ENCODE peak calls at places on chromosome 13, in four cellular contexts. One of them, this sample, is unnamed. For H3K4me1 and H3K36me3, the result is how much of the 10 kb centered on the place peaks cover.

GRCh38 chr13:90293793-90294361 is 1053.6 kb upstream of the MIR17HG start:
- DNase-seq in heart left ventricle: no peak
- DNase-seq in heart right ventricle: no peak
- DNase-seq in PC-3: no peak
- DNase-seq in this sample: no peak

GRCh38 chr13:33070713-33071112 is 54.5 kb downstream of the KL start:
- DNase-seq in heart left ventricle: no peak
- DNase-seq in heart right ventricle: no peak
- DNase-seq in PC-3: peak
- DNase-seq in this sample: no peak

GRCh38 chr13:24178847-24179845 is 18.6 kb downstream of the SPATA13 start:
- DNase-seq in heart left ventricle: no peak
- DNase-seq in heart right ventricle: no peak
- DNase-seq in PC-3: peak
- DNase-seq in this sample: no peak

GRCh38 chr13:99389520-99390304 is 82.5 kb upstream of the GPR183 start:
- DNase-seq in heart left ventricle: no peak
- DNase-seq in heart right ventricle: no peak
- DNase-seq in PC-3: no peak
- DNase-seq in this sample: peak

GRCh38 chr13:25174304-25174703 is 2.2 kb upstream of the AMER2 start:
- DNase-seq in heart left ventricle: no peak
- DNase-seq in heart right ventricle: no peak
- DNase-seq in PC-3: no peak
- DNase-seq in this sample: no peak

GRCh38 chr13:21909331-21909730 is 238.5 kb downstream of the FGF9 start:
- DNase-seq in heart left ventricle: no peak
- DNase-seq in heart right ventricle: no peak
- DNase-seq in PC-3: peak
- DNase-seq in this sample: no peak

GRCh38 chr13:107124129-107124718 is 556.3 kb upstream of the ARGLU1 start:
- DNase-seq in heart left ventricle: no peak
- DNase-seq in heart right ventricle: no peak
- DNase-seq in PC-3: peak
- DNase-seq in this sample: no peak

GRCh38 chr13:97478247-97478646 is 44.3 kb downstream of the RAP2A start:
- DNase-seq in heart left ventricle: no peak
- DNase-seq in heart right ventricle: no peak
- DNase-seq in PC-3: no peak
- DNase-seq in this sample: no peak

GRCh38 chr13:85508683-85509329 is 290.4 kb downstream of the SLITRK6 start:
- DNase-seq in heart left ventricle: no peak
- DNase-seq in heart right ventricle: no peak
- DNase-seq in PC-3: no peak
- DNase-seq in this sample: no peak

GRCh38 chr13:102584423-102584822 is 12.4 kb upstream of the TPP2 start:
- DNase-seq in heart left ventricle: no peak
- DNase-seq in heart right ventricle: no peak
- DNase-seq in PC-3: no peak
- DNase-seq in this sample: no peak

GRCh38 chr13:78589206-78589605 is 14.1 kb downstream of the POU4F1 start:
- DNase-seq in heart left ventricle: peak
- DNase-seq in heart right ventricle: peak
- DNase-seq in PC-3: peak
- DNase-seq in this sample: no peak

GRCh38 chr13:79986890-79987289 is 354.0 kb downstream of the SPRY2 start:
- DNase-seq in heart left ventricle: no peak
- DNase-seq in heart right ventricle: no peak
- DNase-seq in PC-3: peak
- DNase-seq in this sample: no peak

GRCh38 chr13:62933809-62934208 is 1518.2 kb upstream of the PCDH20 start:
- DNase-seq in heart left ventricle: no peak
- DNase-seq in heart right ventricle: no peak
- DNase-seq in PC-3: no peak
- DNase-seq in this sample: no peak

GRCh38 chr13:85588359-85588758 is 210.9 kb downstream of the SLITRK6 start:
- DNase-seq in heart left ventricle: no peak
- DNase-seq in heart right ventricle: no peak
- DNase-seq in PC-3: no peak
- DNase-seq in this sample: no peak

GRCh38 chr13:97392020-97392419 is 41.9 kb upstream of the RAP2A start:
- DNase-seq in heart left ventricle: no peak
- DNase-seq in heart right ventricle: no peak
- DNase-seq in PC-3: no peak
- DNase-seq in this sample: no peak

DNA sequence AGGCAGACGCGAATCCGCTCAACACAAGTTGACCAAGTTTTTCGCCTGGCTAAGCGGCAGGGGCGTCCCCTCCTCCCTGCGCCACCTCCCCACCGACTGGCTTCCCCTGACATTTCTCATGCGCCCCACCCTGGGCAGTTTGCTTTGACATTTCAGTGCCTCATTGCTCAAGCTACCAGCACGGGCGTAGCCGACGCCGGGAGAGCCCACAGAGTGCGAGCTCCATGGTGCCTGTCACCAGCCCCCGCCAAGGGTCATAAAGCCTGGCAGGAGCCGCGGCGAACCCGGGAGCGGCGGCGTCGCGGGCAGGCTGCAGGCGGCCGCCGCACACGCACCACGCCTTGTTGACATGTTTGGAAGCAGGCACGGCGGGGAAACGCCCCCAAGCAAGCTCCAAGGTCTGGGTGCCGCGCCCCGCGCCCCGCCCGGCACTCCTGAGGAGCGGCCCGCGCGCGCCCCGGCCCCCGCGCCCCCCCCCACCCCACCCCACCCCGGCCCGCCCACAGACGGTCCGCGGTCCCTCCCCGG is 640 bp downstream of the FBXL3 start:
- DNase-seq in heart left ventricle: peak
- DNase-seq in heart right ventricle: peak
- DNase-seq in PC-3: peak
- DNase-seq in this sample: peak
- H3K4me1 ChIP-seq in heart left ventricle: under half
- H3K4me1 ChIP-seq in heart right ventricle: half or more
- H3K4me1 ChIP-seq in PC-3: under half
- H3K4me1 ChIP-seq in this sample: half or more

DNA sequence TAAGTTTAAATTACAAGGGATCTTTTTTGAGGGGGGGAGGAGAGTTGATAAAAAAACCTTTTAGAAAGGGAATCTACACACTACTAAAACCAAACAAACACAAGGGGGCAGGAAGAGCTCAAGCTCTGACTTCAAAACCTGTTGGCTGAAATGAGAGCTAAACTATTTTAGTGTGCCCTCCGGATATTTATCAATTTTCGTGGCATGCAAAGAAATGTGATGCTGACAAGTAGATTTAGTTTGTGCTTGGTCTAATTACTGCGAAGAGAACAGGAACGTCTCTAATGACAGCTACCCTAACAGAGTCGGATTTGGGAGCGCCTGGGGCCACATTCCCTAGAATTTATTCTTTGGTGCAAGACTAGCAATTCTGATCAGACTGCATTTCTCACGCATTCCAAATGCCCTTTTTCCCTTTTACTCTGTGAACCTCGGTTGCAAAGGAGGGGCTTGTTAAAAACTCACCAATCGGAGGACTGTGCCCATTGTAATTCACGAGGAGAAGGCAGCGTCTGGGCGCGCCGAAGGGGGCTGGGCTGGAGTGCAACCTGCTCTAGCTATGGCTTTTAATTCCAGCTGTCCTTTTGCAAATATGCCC is 804 bp upstream of the FREM2 start:
- DNase-seq in heart left ventricle: no peak
- DNase-seq in heart right ventricle: no peak
- DNase-seq in PC-3: peak
- DNase-seq in this sample: no peak
- H3K4me3 ChIP-seq in heart left ventricle: peak
- H3K4me3 ChIP-seq in heart right ventricle: peak
- H3K4me3 ChIP-seq in PC-3: peak
- H3K4me3 ChIP-seq in this sample: no peak

DNA sequence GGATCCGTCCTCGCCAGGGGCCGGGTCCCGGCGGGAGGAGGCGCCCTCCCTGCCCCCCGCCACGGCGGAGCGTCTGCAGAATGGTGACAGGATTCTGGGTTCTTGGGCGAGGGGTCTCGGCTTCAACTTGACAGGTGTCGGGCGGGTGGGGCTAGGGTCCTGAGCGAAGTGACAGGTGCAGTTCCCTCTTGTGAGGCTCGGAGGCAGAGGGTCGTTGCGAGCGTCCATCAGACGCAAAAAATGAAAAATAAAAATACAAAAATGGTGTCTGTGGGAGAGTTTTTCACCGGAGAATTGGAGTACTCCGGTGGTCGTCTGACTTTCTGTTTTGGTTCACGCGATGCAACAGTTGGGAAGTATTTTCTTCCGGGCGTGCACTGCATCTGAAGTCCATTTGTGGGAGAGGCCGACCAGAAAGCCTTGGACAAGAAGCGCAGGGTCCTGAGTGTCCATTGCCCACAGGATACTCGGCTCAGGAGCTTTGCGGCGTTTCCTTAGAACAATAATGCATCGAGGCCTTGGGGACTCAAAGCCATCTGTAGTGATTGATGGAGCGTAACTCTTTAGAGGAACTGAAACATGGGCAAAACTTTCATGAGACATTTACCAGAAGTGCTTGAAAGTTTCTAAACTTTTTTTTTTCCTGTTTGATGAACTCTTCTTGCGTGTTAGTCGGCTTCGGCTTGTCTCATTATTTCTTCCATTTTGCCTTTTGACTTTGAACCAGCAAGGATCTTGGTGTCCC is 753 bp downstream of the RB1 start:
- DNase-seq in heart left ventricle: peak
- DNase-seq in heart right ventricle: peak
- DNase-seq in PC-3: peak
- DNase-seq in this sample: no peak
- H3K36me3 ChIP-seq in heart left ventricle: under half
- H3K36me3 ChIP-seq in heart right ventricle: under half
- H3K36me3 ChIP-seq in PC-3: under half
- H3K36me3 ChIP-seq in this sample: under half

GRCh38 chr13:40599722-40600121 is 66.7 kb downstream of the FOXO1 start:
- DNase-seq in heart left ventricle: no peak
- DNase-seq in heart right ventricle: no peak
- DNase-seq in PC-3: no peak
- DNase-seq in this sample: no peak

GRCh38 chr13:40598599-40598998 is 67.8 kb downstream of the FOXO1 start:
- DNase-seq in heart left ventricle: no peak
- DNase-seq in heart right ventricle: no peak
- DNase-seq in PC-3: no peak
- DNase-seq in this sample: no peak

GRCh38 chr13:40600145-40600751 is 66.2 kb downstream of the FOXO1 start:
- DNase-seq in heart left ventricle: no peak
- DNase-seq in heart right ventricle: no peak
- DNase-seq in PC-3: no peak
- DNase-seq in this sample: no peak

GRCh38 chr13:40597735-40598365 is 68.6 kb downstream of the FOXO1 start:
- DNase-seq in heart left ventricle: peak
- DNase-seq in heart right ventricle: no peak
- DNase-seq in PC-3: no peak
- DNase-seq in this sample: no peak

GRCh38 chr13:40599146-40599545 is 67.3 kb downstream of the FOXO1 start:
- DNase-seq in heart left ventricle: no peak
- DNase-seq in heart right ventricle: no peak
- DNase-seq in PC-3: no peak
- DNase-seq in this sample: no peak
- H3K4me1 ChIP-seq in heart left ventricle: under half
- H3K4me1 ChIP-seq in heart right ventricle: under half
- H3K4me1 ChIP-seq in PC-3: under half
- H3K4me1 ChIP-seq in this sample: under half

This sample was measured in right atrium auricular region.